ENCODE peak calls at places on chromosomes 5 and 9, in five cellular contexts. R is HS-27A, J is T-helper 2 cell, B is T-helper 9 cell, G is progenitor cell of endocrine pancreas. N is an unnamed sample.

GRCh38 chr5:132746592-132747063 is 598 bp upstream of the CCNI2 start:
- DNase-seq in G (no peak), B (no peak), J (peak), R (no peak), N (no peak)

GRCh38 chr9:112408819-112409218 is 28.9 kb downstream of the HSDL2 start:
- DNase-seq in B (no peak), J (no peak), G (no peak), R (no peak), N (no peak)

GRCh38 chr5:142906863-142907671 is 136.9 kb downstream of the ARHGAP26 start:
- DNase-seq in B (no peak), G (no peak), J (no peak), R (no peak), N (peak)

GRCh38 chr9:131395027-131395744 is 1.3 kb downstream of the PRRC2B start:
- DNase-seq in B (peak), G (no peak), R (no peak), J (peak), N (no peak)

GRCh38 chr5:30607301-30607700 is 586.2 kb upstream of the CDH6 start:
- DNase-seq in B (no peak), R (no peak), G (no peak), J (no peak), N (no peak)

GRCh38 chr5:157870837-157871834 is 12.2 kb upstream of the CLINT1 start:
- DNase-seq in R (no peak), B (no peak), J (no peak), G (no peak), N (no peak)

GRCh38 chr5:141623197-141623596 is 4.4 kb upstream of the DIAPH1 start:
- DNase-seq in J (peak), R (no peak), G (no peak), B (no peak), N (no peak)

GRCh38 chr9:114906922-114907571 is 23.3 kb downstream of the TNFSF8 start:
- DNase-seq in B (no peak), J (peak), G (peak), R (no peak), N (peak)

GRCh38 chr5:87949665-87950640 is 318.7 kb downstream of the TMEM161B start:
- DNase-seq in B (no peak), R (no peak), J (no peak), G (no peak), N (no peak)

GRCh38 chr5:171369056-171369455 is 18.6 kb upstream of the NPM1 start:
- DNase-seq in G (no peak), B (no peak), R (no peak), J (no peak), N (no peak)

GRCh38 chr5:178069909-178070308 is 43.4 kb upstream of the N4BP3 start:
- DNase-seq in J (peak), B (no peak), R (no peak), G (no peak), N (peak)

GRCh38 chr5:33936004-33936380 is 194 bp upstream of the RXFP3 start:
- DNase-seq in G (peak), B (no peak), J (peak), R (no peak), N (peak)

GRCh38 chr5:127425037-127425436 is 92.4 kb upstream of the PRRC1 start:
- DNase-seq in B (no peak), R (no peak), J (no peak), G (no peak), N (peak)

GRCh38 chr9:81461196-81461595 is 228.2 kb downstream of the TLE1 start:
- DNase-seq in J (no peak), R (no peak), G (no peak), B (no peak), N (no peak)

GRCh38 chr9:79699479-79699878 is 127.7 kb downstream of the TLE4 start:
- DNase-seq in B (no peak), J (no peak), G (no peak), R (no peak), N (no peak)

GRCh38 chr5:145792840-145793239 is 42.3 kb downstream of the PRELID2 start:
- DNase-seq in B (no peak), R (no peak), J (no peak), G (no peak), N (no peak)

GRCh38 chr5:175146733-175147132 is 297.2 kb downstream of the DRD1 start:
- DNase-seq in B (no peak), G (no peak), R (no peak), J (no peak), N (no peak)